ENCODE peak calls at places on chromosomes 3 and 15, in five cellular contexts. E is retinal pigment epithelial cell; T is fibroblast of pulmonary artery; Z is stimulated activated CD4-positive, alpha-beta T cell treated with anti-CD3 and anti-CD28 coated beads, Interleukin-4, amount 100 ng/mL, for 1 hour; U is CD4-positive, CD25-positive, alpha-beta regulatory T cell. W is an unnamed sample.

GRCh38 chr3:100032262-100032661 is 82.0 kb downstream of the FILIP1L start:
- DNase-seq in E (no peak), T (peak; percentile 87), Z (no peak), U (no peak), W (no peak)

GRCh38 chr3:57942872-57943283 is 65.3 kb upstream of the FLNB start:
- DNase-seq in U (no peak), E (no peak), Z (no peak), T (no peak), W (no peak)

GRCh38 chr3:119604878-119605277 is 7.2 kb downstream of the PLA1A start:
- DNase-seq in E (no peak), T (peak; percentile 75), Z (no peak), U (no peak), W (no peak)

GRCh38 chr3:66466606-66467270 is 34.1 kb downstream of the LRIG1 start:
- DNase-seq in Z (no peak), E (no peak), T (no peak), U (no peak), W (peak; percentile 54)

GRCh38 chr3:197883541-197883940 is 66.4 kb upstream of the RPL35A start:
- DNase-seq in U (no peak), E (no peak), T (no peak), Z (no peak), W (no peak)

GRCh38 chr3:48219543-48219942 is 3.8 kb upstream of the CAMP start:
- DNase-seq in T (no peak), U (no peak), Z (no peak), E (no peak), W (no peak)

GRCh38 chr3:51751287-51751686 is 27.8 kb downstream of the IQCF6 start:
- DNase-seq in U (no peak), T (no peak), Z (no peak), E (no peak), W (no peak)

GRCh38 chr3:14227866-14228265 is 49.2 kb downstream of the LSM3 start:
- DNase-seq in Z (no peak), E (no peak), U (no peak), T (no peak), W (no peak)

GRCh38 chr3:76264496-76264895 is 479.1 kb upstream of the ZNF717 start:
- DNase-seq in T (no peak), Z (no peak), U (no peak), E (no peak), W (no peak)

GRCh38 chr3:167473863-167474262 is at the start of gene SERPINI2:
- DNase-seq in E (no peak), Z (no peak), U (no peak), T (no peak), W (no peak)

GRCh38 chr3:84692261-84692660 is 266.5 kb upstream of the CADM2 start:
- DNase-seq in Z (no peak), U (no peak), E (no peak), T (no peak), W (no peak)

GRCh38 chr3:9056581-9056980 is 93.3 kb upstream of the RAD18 start:
- DNase-seq in Z (no peak), T (no peak), E (no peak), U (no peak), W (peak; percentile 74)

GRCh38 chr3:22284559-22284958 is 533.5 kb upstream of the ZNF385D start:
- DNase-seq in T (peak; percentile 67), U (no peak), E (no peak), Z (no peak), W (no peak)

GRCh38 chr3:107661447-107662108 is 138.8 kb downstream of the BBX start:
- DNase-seq in T (peak; percentile 33), Z (no peak), U (no peak), E (no peak), W (no peak)

GRCh38 chr3:64977308-64978100 is 289.7 kb upstream of the ADAMTS9 start:
- DNase-seq in Z (no peak), E (peak; percentile 32), U (no peak), T (peak; percentile 31), W (no peak)

GRCh38 chr3:42179110-42179725 is 86.8 kb downstream of the CCK start:
- DNase-seq in Z (no peak), U (no peak), E (peak; percentile 62), T (peak; percentile 87), W (peak; percentile 41)

GRCh38 chr15:40238927-40239591 is at the start of gene PAK6:
- DNase-seq in T (peak; percentile 31), E (no peak), Z (peak; percentile 45), U (no peak), W (peak; percentile 81)